ENCODE peak calls at places on chromosomes 11 and 22, in nine cellular contexts. F is GM20000, W is Calu3, X is fibroblast of mammary gland, Q is adrenal gland, B is nephron progenitor cell, R is fibroblast of villous mesenchyme, O is lower leg skin, H is stomach. E is an unnamed sample.

GRCh38 chr22:19873960-19874306 is 19.3 kb upstream of the GNB1L start:
- DNase-seq in F (no peak), R (no peak), W (no peak), X (no peak), O (peak), Q (no peak), B (no peak), H (no peak), E (peak)

GRCh38 chr11:47201015-47201414 is 13.8 kb upstream of the DDB2 start:
- DNase-seq in B (no peak), O (no peak), Q (no peak), W (no peak), X (no peak), R (no peak), F (no peak), H (no peak), E (no peak)

GRCh38 chr11:106594751-106595351 is 423.4 kb downstream of the GUCY1A2 start:
- DNase-seq in R (no peak), W (no peak), B (no peak), F (no peak), O (no peak), X (no peak), Q (no peak), H (no peak), E (no peak)

GRCh38 chr22:46578824-46579561 is 41.2 kb upstream of the GRAMD4 start:
- DNase-seq in W (no peak), B (no peak), Q (peak), X (peak), R (peak), O (no peak), H (peak), F (no peak), E (no peak)

GRCh38 chr11:69799582-69799981 is 19.6 kb downstream of the FGF3 start:
- DNase-seq in F (no peak), R (peak), H (no peak), Q (no peak), B (no peak), O (no peak), W (peak), X (peak), E (no peak)

GRCh38 chr11:26193714-26194373 is 138.1 kb upstream of the ANO3 start:
- DNase-seq in F (no peak), Q (no peak), O (no peak), R (no peak), X (peak), B (no peak), W (no peak), H (no peak), E (no peak)

GRCh38 chr22:22753526-22754267 is 109.3 kb downstream of the GGTLC2 start:
- DNase-seq in O (peak), F (peak), Q (peak), B (peak), W (peak), R (peak), X (peak), H (peak), E (peak)

GRCh38 chr11:129885381-129885780 is 10.0 kb downstream of the NFRKB start:
- DNase-seq in R (no peak), F (no peak), X (no peak), O (no peak), B (no peak), W (no peak), Q (no peak), H (no peak), E (no peak)

GRCh38 chr22:36289406-36289870 is 36.5 kb downstream of the APOL1 start:
- DNase-seq in F (no peak), W (no peak), R (no peak), H (no peak), B (no peak), X (no peak), Q (no peak), O (no peak), E (no peak)

GRCh38 chr11:43905788-43906187 is 25.2 kb downstream of the ALKBH3 start:
- DNase-seq in F (no peak), R (peak), Q (peak), H (no peak), W (no peak), X (peak), B (no peak), O (no peak), E (no peak)

GRCh38 chr22:45881524-45881875 is 95.5 kb downstream of the WNT7B start:
- DNase-seq in Q (no peak), H (no peak), O (no peak), W (no peak), X (no peak), B (no peak), F (no peak), R (no peak), E (no peak)

GRCh38 chr11:34359548-34359891 is 1.7 kb upstream of the ABTB2 start:
- DNase-seq in Q (no peak), B (no peak), H (no peak), X (no peak), F (peak), O (no peak), W (no peak), R (no peak), E (no peak)
- TF ChIP-seq CTCF in Q (peak), B (peak), H (no peak), X (no peak), F (no peak), O (no peak), W (no peak), R (no peak), E (peak)

GRCh38 chr11:11157201-11157600 is 195.8 kb downstream of the CSNK2A3 start:
- DNase-seq in H (no peak), B (peak), O (no peak), Q (no peak), X (peak), F (no peak), R (peak), W (peak), E (peak)
- TF ChIP-seq CTCF in H (peak), B (peak), O (no peak), Q (no peak), X (peak), F (peak), R (peak), W (no peak), E (peak)

GRCh38 chr11:111978028-111978771 is 41.1 kb downstream of the DIXDC1 start:
- DNase-seq in X (peak), R (peak), Q (peak), B (peak), F (no peak), O (peak), W (no peak), H (no peak), E (no peak)
- TF ChIP-seq CTCF in X (peak), R (no peak), Q (no peak), B (no peak), F (no peak), O (no peak), W (no peak), H (no peak), E (no peak)

DNA sequence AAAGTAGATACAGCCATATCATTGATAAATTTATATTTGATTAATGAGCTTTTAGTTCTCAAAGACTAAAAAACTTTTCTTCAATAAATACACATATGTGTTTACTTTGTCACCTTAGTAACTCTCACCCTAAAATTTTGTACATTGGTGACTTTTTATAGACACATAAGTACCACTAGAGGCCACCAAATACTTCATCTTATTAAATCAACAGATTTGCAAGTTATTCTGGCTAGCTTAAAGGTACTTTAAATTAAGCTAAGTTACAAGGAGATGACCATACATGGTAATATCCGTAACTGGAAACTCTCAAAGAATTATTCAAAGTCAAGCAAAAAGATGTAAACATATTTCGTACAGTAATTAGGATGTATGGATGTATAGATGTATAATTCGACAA is 112.2 kb downstream of the SBF2 start:
- DNase-seq in Q (no peak), H (no peak), B (no peak), R (peak), X (peak), O (no peak), F (peak), W (no peak), E (no peak)
- TF ChIP-seq CTCF in Q (no peak), H (no peak), B (no peak), R (peak), X (peak), O (no peak), F (no peak), W (no peak), E (no peak)

DNA sequence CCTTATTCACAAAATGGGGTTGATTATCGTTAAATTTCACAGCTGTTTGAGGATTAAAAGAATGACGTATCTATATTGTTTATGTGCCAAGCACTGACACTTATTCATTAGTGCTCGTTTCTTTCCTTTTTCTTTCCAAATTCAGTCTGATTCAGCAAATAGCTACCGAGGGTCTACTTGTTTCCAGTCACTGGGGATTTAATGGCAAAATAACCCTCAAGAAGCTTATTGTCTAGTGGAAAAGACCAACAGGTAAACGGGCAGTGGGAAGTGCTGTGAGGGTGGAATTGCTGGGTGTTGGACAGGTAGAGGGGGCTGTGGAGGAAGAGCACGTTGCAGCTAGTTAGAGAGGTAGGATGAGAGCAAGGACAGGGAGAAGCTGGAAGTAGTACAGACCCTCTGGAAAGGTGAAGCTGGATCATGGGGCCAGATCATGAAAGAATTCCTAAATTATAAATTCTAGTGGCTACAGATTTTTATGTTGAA is 48.3 kb upstream of the BIRC3 start:
- DNase-seq in R (no peak), Q (no peak), H (no peak), X (no peak), W (no peak), O (no peak), B (no peak), F (no peak), E (no peak)
- TF ChIP-seq CTCF in R (no peak), Q (no peak), H (no peak), X (no peak), W (no peak), O (no peak), B (no peak), F (no peak), E (peak)

GRCh38 chr11:61380914-61381313 is 11.5 kb upstream of the TMEM216 start:
- DNase-seq in H (no peak), R (no peak), X (no peak), Q (no peak), W (no peak), B (no peak), F (no peak), O (no peak), E (no peak)

GRCh38 chr11:61390161-61390560 is 2.2 kb upstream of the TMEM216 start:
- DNase-seq in B (no peak), X (no peak), H (no peak), W (no peak), R (peak), O (no peak), F (no peak), Q (no peak), E (no peak)

GRCh38 chr11:61378713-61379313 is 13.6 kb upstream of the TMEM216 start:
- DNase-seq in R (peak), H (no peak), Q (peak), X (peak), F (no peak), O (no peak), W (no peak), B (no peak), E (no peak)

DNA sequence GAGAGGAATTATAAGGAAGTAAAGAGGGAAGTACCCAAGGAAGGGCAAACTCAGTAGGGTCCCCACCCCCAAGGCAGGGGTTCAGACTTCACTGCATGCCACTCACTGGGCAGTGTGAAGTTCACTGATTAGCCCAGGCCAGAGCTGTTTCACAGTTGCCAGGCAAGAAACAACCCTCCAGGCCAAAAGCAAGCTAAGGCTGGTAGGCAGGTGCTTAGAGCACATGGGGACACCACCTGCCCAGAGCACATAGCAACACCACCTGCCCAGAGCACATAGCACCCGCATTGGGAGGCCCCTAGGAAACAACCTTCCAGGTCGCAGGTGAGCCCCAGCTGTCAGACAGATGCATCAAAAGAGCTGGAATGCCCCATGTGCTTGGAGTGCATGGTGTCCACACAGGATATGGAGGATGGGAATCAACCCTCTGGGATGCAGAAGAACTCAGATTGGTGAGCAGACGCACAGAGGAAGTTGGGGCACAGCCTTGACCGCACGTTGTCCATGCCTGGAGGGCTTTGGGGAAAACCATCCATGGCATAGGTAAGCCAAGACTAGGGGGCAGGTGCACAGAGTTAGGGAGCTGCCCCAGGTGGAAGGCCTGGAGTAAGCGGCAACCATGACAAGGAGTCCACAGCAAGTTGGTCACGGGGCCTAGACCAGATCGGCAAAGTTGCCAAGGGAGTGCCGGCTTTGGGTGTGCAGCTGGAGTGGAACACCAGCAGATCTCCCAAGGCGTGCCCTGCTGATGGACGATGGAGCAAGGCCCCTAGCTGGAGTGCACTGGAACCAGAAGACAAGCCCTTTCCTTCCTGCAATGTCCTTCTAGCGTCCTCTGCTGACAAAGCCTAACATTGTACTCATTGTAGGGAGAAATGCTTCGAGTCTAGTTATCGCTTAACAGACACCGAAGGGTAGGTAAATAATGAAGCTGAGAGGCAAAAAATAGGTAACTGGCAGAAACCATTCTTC is 7.8 kb upstream of the TMEM216 start:
- DNase-seq in O (no peak), X (peak), H (no peak), R (peak), B (no peak), Q (peak), F (no peak), W (no peak), E (no peak)
- TF ChIP-seq CTCF in O (no peak), X (peak), H (no peak), R (peak), B (no peak), Q (no peak), F (no peak), W (no peak), E (no peak)

GRCh38 chr11:119288219-119288618 is 28.7 kb downstream of the MCAM start:
- DNase-seq in X (no peak), B (no peak), Q (no peak), H (no peak), O (no peak), F (no peak), W (no peak), R (no peak), E (no peak)

GRCh38 chr11:119285431-119285830 is 31.5 kb downstream of the MCAM start:
- DNase-seq in F (no peak), W (no peak), R (no peak), Q (no peak), H (no peak), X (no peak), B (no peak), O (no peak), E (no peak)

GRCh38 chr11:119282495-119282894 is 34.4 kb downstream of the MCAM start:
- DNase-seq in B (no peak), O (no peak), F (no peak), X (no peak), Q (no peak), R (peak), W (no peak), H (no peak), E (no peak)

DNA sequence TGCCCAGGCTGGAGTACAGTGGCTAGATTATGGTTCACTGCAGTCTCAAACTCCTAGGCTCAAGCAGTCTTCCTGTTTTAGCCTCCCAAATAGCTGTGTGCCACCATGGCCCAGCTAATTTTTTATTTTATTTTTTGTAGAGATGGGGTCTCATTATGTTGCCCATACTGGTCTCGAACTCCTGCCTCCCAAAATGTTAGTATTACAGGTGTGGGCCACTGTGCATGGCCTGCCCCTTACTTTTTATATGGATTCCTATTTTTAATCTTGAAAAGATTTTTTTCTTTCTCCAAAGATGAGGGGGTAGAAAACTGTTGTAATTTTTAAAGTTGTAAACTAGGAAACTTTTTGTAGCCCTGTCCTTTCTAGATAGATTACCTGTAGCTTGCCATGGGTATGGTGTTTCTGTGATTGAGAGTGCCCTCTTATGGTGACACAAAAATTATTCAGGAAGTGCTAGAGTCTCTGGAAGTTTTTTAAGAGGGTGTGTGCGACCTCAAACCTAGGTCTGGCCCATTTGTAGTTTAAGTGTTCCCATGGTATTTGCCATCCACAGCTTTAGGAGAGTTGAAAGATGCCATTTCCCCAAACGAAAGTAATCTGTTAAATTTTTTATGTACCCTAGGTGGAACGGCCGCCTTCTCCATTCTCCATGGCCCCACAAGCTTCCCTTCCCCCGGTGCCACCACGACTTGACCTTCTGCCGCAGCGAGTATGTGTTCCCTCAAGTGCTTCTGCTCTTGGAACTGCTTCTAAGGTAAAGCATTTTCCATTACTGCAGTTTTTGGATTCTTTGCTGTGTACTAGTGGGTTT is 32.4 kb downstream of the MCAM start:
- DNase-seq in F (peak), O (no peak), W (peak), Q (no peak), H (no peak), R (peak), B (no peak), X (peak), E (no peak)
- TF ChIP-seq CTCF in F (peak), O (no peak), W (no peak), Q (peak), H (peak), R (peak), B (peak), X (peak), E (no peak)